ENCODE peak calls at places on chromosomes 4 and X, in eight cellular contexts. One of them, this sample, is unnamed.

GRCh38 chrX:1167918-1168481 is 44.4 kb downstream of the CRLF2 start:
- DNase-seq in epithelial cell of prostate: no peak
- DNase-seq in HEK293T: no peak
- DNase-seq in fibroblast of pulmonary artery: no peak
- DNase-seq in nephron progenitor cell: no peak
- DNase-seq in left colon: no peak
- DNase-seq in lung: no peak
- DNase-seq in B cell: no peak
- DNase-seq in this sample: no peak

GRCh38 chr4:25949166-25949748 is 35.2 kb downstream of the SMIM20 start:
- DNase-seq in lung: no peak
- DNase-seq in HEK293T: no peak
- DNase-seq in nephron progenitor cell: peak
- DNase-seq in epithelial cell of prostate: no peak
- DNase-seq in B cell: no peak
- DNase-seq in fibroblast of pulmonary artery: no peak
- DNase-seq in left colon: peak
- DNase-seq in this sample: no peak

GRCh38 chrX:49059209-49060191 is 701 bp downstream of the CCDC120 start:
- DNase-seq in HEK293T: no peak
- DNase-seq in left colon: no peak
- DNase-seq in nephron progenitor cell: no peak
- DNase-seq in lung: no peak
- DNase-seq in fibroblast of pulmonary artery: no peak
- DNase-seq in epithelial cell of prostate: no peak
- DNase-seq in B cell: no peak
- DNase-seq in this sample: no peak

GRCh38 chr4:138392751-138393308 is 150.7 kb upstream of the SLC7A11 start:
- DNase-seq in B cell: no peak
- DNase-seq in lung: no peak
- DNase-seq in left colon: no peak
- DNase-seq in epithelial cell of prostate: no peak
- DNase-seq in nephron progenitor cell: no peak
- DNase-seq in fibroblast of pulmonary artery: no peak
- DNase-seq in HEK293T: no peak
- DNase-seq in this sample: no peak

GRCh38 chr4:14143892-14144291 is 516.4 kb upstream of the BOD1L1 start:
- DNase-seq in B cell: no peak
- DNase-seq in epithelial cell of prostate: no peak
- DNase-seq in HEK293T: no peak
- DNase-seq in nephron progenitor cell: no peak
- DNase-seq in lung: no peak
- DNase-seq in fibroblast of pulmonary artery: peak
- DNase-seq in left colon: no peak
- DNase-seq in this sample: no peak

GRCh38 chr4:41882622-41883347 is 52.4 kb upstream of the TMEM33 start:
- DNase-seq in nephron progenitor cell: peak
- DNase-seq in lung: no peak
- DNase-seq in HEK293T: peak
- DNase-seq in fibroblast of pulmonary artery: peak
- DNase-seq in B cell: peak
- DNase-seq in epithelial cell of prostate: no peak
- DNase-seq in left colon: no peak
- DNase-seq in this sample: no peak

GRCh38 chrX:103629295-103630170 is 758 bp downstream of the TCEAL1 start:
- DNase-seq in B cell: peak
- DNase-seq in epithelial cell of prostate: no peak
- DNase-seq in fibroblast of pulmonary artery: peak
- DNase-seq in HEK293T: peak
- DNase-seq in left colon: peak
- DNase-seq in lung: peak
- DNase-seq in nephron progenitor cell: peak
- DNase-seq in this sample: peak

GRCh38 chr4:105895609-105896460 is 564 bp downstream of the NPNT start:
- DNase-seq in HEK293T: peak
- DNase-seq in lung: peak
- DNase-seq in left colon: peak
- DNase-seq in fibroblast of pulmonary artery: no peak
- DNase-seq in nephron progenitor cell: peak
- DNase-seq in B cell: peak
- DNase-seq in epithelial cell of prostate: no peak
- DNase-seq in this sample: no peak

GRCh38 chrX:153830632-153831434 is 489 bp upstream of the PDZD4 start:
- DNase-seq in HEK293T: no peak
- DNase-seq in B cell: peak
- DNase-seq in lung: no peak
- DNase-seq in epithelial cell of prostate: no peak
- DNase-seq in nephron progenitor cell: peak
- DNase-seq in fibroblast of pulmonary artery: no peak
- DNase-seq in left colon: no peak
- DNase-seq in this sample: no peak

GRCh38 chr4:11693693-11694092 is 265.0 kb upstream of the HS3ST1 start:
- DNase-seq in left colon: no peak
- DNase-seq in lung: no peak
- DNase-seq in epithelial cell of prostate: no peak
- DNase-seq in fibroblast of pulmonary artery: no peak
- DNase-seq in HEK293T: no peak
- DNase-seq in B cell: no peak
- DNase-seq in nephron progenitor cell: no peak
- DNase-seq in this sample: no peak

GRCh38 chr4:145279122-145279960 is 99.0 kb upstream of the OTUD4 start:
- DNase-seq in B cell: no peak
- DNase-seq in HEK293T: no peak
- DNase-seq in nephron progenitor cell: no peak
- DNase-seq in left colon: no peak
- DNase-seq in lung: no peak
- DNase-seq in fibroblast of pulmonary artery: peak
- DNase-seq in epithelial cell of prostate: peak
- DNase-seq in this sample: no peak

GRCh38 chr4:54553001-54553400 is 104.8 kb upstream of the KIT start:
- DNase-seq in HEK293T: no peak
- DNase-seq in lung: no peak
- DNase-seq in nephron progenitor cell: no peak
- DNase-seq in B cell: no peak
- DNase-seq in epithelial cell of prostate: no peak
- DNase-seq in left colon: no peak
- DNase-seq in fibroblast of pulmonary artery: no peak
- DNase-seq in this sample: no peak

GRCh38 chrX:9327747-9328145 is 137.1 kb upstream of the TBL1X start:
- DNase-seq in lung: no peak
- DNase-seq in epithelial cell of prostate: peak
- DNase-seq in left colon: no peak
- DNase-seq in B cell: no peak
- DNase-seq in nephron progenitor cell: no peak
- DNase-seq in fibroblast of pulmonary artery: peak
- DNase-seq in HEK293T: no peak
- DNase-seq in this sample: no peak

GRCh38 chr4:8376361-8377102 is 64.0 kb downstream of the ACOX3 start:
- DNase-seq in HEK293T: no peak
- DNase-seq in left colon: no peak
- DNase-seq in B cell: no peak
- DNase-seq in epithelial cell of prostate: no peak
- DNase-seq in nephron progenitor cell: no peak
- DNase-seq in fibroblast of pulmonary artery: peak
- DNase-seq in lung: no peak
- DNase-seq in this sample: no peak

GRCh38 chr4:75675004-75675531 is 1.9 kb upstream of the G3BP2 start:
- DNase-seq in epithelial cell of prostate: no peak
- DNase-seq in lung: no peak
- DNase-seq in nephron progenitor cell: no peak
- DNase-seq in left colon: no peak
- DNase-seq in B cell: no peak
- DNase-seq in fibroblast of pulmonary artery: no peak
- DNase-seq in HEK293T: no peak
- DNase-seq in this sample: no peak

GRCh38 chrX:150365953-150366911 is 3.1 kb downstream of the MAMLD1 start:
- DNase-seq in lung: peak
- DNase-seq in epithelial cell of prostate: no peak
- DNase-seq in B cell: no peak
- DNase-seq in nephron progenitor cell: peak
- DNase-seq in fibroblast of pulmonary artery: peak
- DNase-seq in HEK293T: no peak
- DNase-seq in left colon: no peak
- DNase-seq in this sample: peak

GRCh38 chr4:8938623-8939022 is 67.0 kb upstream of the HMX1 start:
- DNase-seq in B cell: no peak
- DNase-seq in HEK293T: no peak
- DNase-seq in fibroblast of pulmonary artery: no peak
- DNase-seq in lung: no peak
- DNase-seq in nephron progenitor cell: no peak
- DNase-seq in epithelial cell of prostate: no peak
- DNase-seq in left colon: no peak
- DNase-seq in this sample: no peak

GRCh38 chr4:54231419-54232150 is 2.5 kb downstream of the PDGFRA start:
- DNase-seq in HEK293T: no peak
- DNase-seq in epithelial cell of prostate: no peak
- DNase-seq in fibroblast of pulmonary artery: peak
- DNase-seq in B cell: peak
- DNase-seq in lung: no peak
- DNase-seq in left colon: no peak
- DNase-seq in nephron progenitor cell: peak
- DNase-seq in this sample: peak

GRCh38 chr4:70473691-70474090 is 1.7 kb downstream of the MUC7 start:
- DNase-seq in nephron progenitor cell: no peak
- DNase-seq in left colon: no peak
- DNase-seq in B cell: no peak
- DNase-seq in epithelial cell of prostate: no peak
- DNase-seq in fibroblast of pulmonary artery: no peak
- DNase-seq in lung: no peak
- DNase-seq in HEK293T: no peak
- DNase-seq in this sample: no peak

GRCh38 chr4:98659741-98660507 is 1.5 kb upstream of the TSPAN5 start:
- DNase-seq in epithelial cell of prostate: no peak
- DNase-seq in lung: no peak
- DNase-seq in nephron progenitor cell: no peak
- DNase-seq in HEK293T: no peak
- DNase-seq in left colon: no peak
- DNase-seq in fibroblast of pulmonary artery: peak
- DNase-seq in B cell: no peak
- DNase-seq in this sample: no peak

GRCh38 chr4:112823141-112823540 is 186.2 kb downstream of the LARP7 start:
- DNase-seq in B cell: no peak
- DNase-seq in epithelial cell of prostate: no peak
- DNase-seq in lung: no peak
- DNase-seq in fibroblast of pulmonary artery: no peak
- DNase-seq in left colon: no peak
- DNase-seq in HEK293T: no peak
- DNase-seq in nephron progenitor cell: no peak
- DNase-seq in this sample: no peak

GRCh38 chrX:71458866-71459265 is 74.0 kb upstream of the OGT start:
- DNase-seq in fibroblast of pulmonary artery: no peak
- DNase-seq in epithelial cell of prostate: no peak
- DNase-seq in lung: no peak
- DNase-seq in left colon: no peak
- DNase-seq in B cell: no peak
- DNase-seq in HEK293T: no peak
- DNase-seq in nephron progenitor cell: no peak
- DNase-seq in this sample: no peak

This sample was measured in ureter.